ENCODE peak calls at places on chromosomes 13 and 19, in nine cellular contexts. One of them, this sample, is unnamed.

GRCh38 chr13:96710166-96710866 is 284.0 kb downstream of the OXGR1 start:
- DNase-seq in upper lobe of left lung: no peak
- DNase-seq in HCT116: no peak
- DNase-seq in breast epithelium: no peak
- DNase-seq in uterus: no peak
- DNase-seq in ovary: no peak
- DNase-seq in right lobe of liver: no peak
- DNase-seq in GM12891: no peak
- DNase-seq in IMR-90: no peak
- DNase-seq in this sample: no peak

GRCh38 chr19:44750713-44751112 is 2.2 kb downstream of the BCL3 start:
- DNase-seq in right lobe of liver: no peak
- DNase-seq in upper lobe of left lung: no peak
- DNase-seq in uterus: no peak
- DNase-seq in GM12891: no peak
- DNase-seq in breast epithelium: no peak
- DNase-seq in ovary: no peak
- DNase-seq in HCT116: no peak
- DNase-seq in IMR-90: no peak
- DNase-seq in this sample: no peak

GRCh38 chr13:89862011-89862690 is 1485.3 kb upstream of the MIR17HG start:
- DNase-seq in upper lobe of left lung: peak
- DNase-seq in HCT116: no peak
- DNase-seq in IMR-90: no peak
- DNase-seq in GM12891: no peak
- DNase-seq in ovary: no peak
- DNase-seq in uterus: no peak
- DNase-seq in right lobe of liver: no peak
- DNase-seq in breast epithelium: no peak
- DNase-seq in this sample: no peak

GRCh38 chr13:108895220-108895704 is 265.9 kb downstream of the MYO16 start:
- DNase-seq in upper lobe of left lung: no peak
- DNase-seq in ovary: no peak
- DNase-seq in HCT116: no peak
- DNase-seq in GM12891: no peak
- DNase-seq in IMR-90: peak
- DNase-seq in breast epithelium: no peak
- DNase-seq in uterus: no peak
- DNase-seq in right lobe of liver: no peak
- DNase-seq in this sample: peak

GRCh38 chr13:113724016-113724758 is 34.8 kb upstream of the TMEM255B start:
- DNase-seq in GM12891: no peak
- DNase-seq in ovary: no peak
- DNase-seq in uterus: no peak
- DNase-seq in breast epithelium: no peak
- DNase-seq in HCT116: no peak
- DNase-seq in IMR-90: no peak
- DNase-seq in upper lobe of left lung: no peak
- DNase-seq in right lobe of liver: no peak
- DNase-seq in this sample: no peak

GRCh38 chr13:78478183-78478582 is 125.2 kb downstream of the POU4F1 start:
- DNase-seq in ovary: no peak
- DNase-seq in GM12891: no peak
- DNase-seq in HCT116: no peak
- DNase-seq in upper lobe of left lung: no peak
- DNase-seq in right lobe of liver: no peak
- DNase-seq in uterus: no peak
- DNase-seq in IMR-90: no peak
- DNase-seq in breast epithelium: no peak
- DNase-seq in this sample: no peak

GRCh38 chr13:87676254-87677042 is 5.3 kb downstream of the SLITRK5 start:
- DNase-seq in GM12891: no peak
- DNase-seq in upper lobe of left lung: peak
- DNase-seq in HCT116: no peak
- DNase-seq in IMR-90: no peak
- DNase-seq in right lobe of liver: no peak
- DNase-seq in ovary: no peak
- DNase-seq in breast epithelium: no peak
- DNase-seq in uterus: no peak
- DNase-seq in this sample: no peak

GRCh38 chr13:39510296-39510695 is 92.7 kb downstream of the LHFPL6 start:
- DNase-seq in right lobe of liver: no peak
- DNase-seq in ovary: no peak
- DNase-seq in breast epithelium: no peak
- DNase-seq in GM12891: no peak
- DNase-seq in uterus: no peak
- DNase-seq in IMR-90: no peak
- DNase-seq in upper lobe of left lung: no peak
- DNase-seq in HCT116: no peak
- DNase-seq in this sample: no peak

DNA sequence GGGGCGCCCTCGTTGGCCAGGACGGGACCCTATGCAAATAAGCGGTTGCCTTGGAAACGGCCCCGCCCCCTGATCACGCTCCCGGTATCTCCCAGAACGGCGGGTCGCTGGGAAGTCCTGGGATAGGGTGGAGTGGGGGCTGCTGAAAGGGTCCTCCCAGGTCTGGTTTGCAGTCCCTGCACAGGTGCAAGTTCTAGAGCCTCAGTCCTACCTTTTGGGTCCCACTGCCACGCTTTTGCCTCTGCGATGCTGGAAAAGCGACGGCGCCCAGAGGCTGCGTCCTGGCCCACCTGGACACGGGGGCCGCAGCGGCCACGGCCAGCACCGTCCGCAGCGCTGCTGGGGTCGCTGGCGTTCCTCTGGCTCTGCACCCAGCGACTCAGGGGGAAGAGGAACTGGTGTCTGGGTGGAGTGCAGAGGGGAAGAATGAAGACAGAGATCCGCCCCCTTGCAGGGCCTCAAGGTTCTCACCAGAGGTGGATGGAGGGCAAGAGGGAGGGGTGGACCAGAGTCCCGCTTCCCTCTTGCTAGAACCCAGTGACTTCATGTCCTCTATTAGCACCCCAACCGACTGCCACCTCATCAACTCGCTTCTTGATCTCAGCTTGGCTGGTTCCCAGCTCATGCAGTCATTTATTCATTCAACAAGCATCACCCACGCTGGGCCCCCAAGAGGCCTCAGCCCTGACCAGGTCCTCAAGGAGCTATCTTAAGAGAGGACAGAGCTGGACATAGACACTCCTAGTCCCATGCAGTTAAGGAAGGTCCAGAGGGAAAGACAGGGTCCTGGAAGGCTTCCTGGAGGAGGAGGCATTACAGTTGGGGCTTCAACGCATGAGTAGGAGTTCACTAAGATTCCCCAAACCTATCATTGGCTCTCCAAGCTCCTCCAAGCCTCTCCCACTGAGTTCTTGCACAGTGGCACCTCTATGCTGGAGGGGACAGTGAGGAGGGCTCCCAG is at the start of gene LRRC25:
- DNase-seq in HCT116: no peak
- DNase-seq in right lobe of liver: peak
- DNase-seq in ovary: peak
- DNase-seq in uterus: no peak
- DNase-seq in breast epithelium: no peak
- DNase-seq in IMR-90: no peak
- DNase-seq in GM12891: no peak
- DNase-seq in upper lobe of left lung: peak
- DNase-seq in this sample: peak
- TF ChIP-seq POLR2A in HCT116: no peak
- TF ChIP-seq POLR2A in right lobe of liver: peak
- TF ChIP-seq POLR2A in ovary: no peak
- TF ChIP-seq POLR2A in uterus: no peak
- TF ChIP-seq POLR2A in breast epithelium: no peak
- TF ChIP-seq POLR2A in IMR-90: no peak
- TF ChIP-seq POLR2A in GM12891: no peak
- TF ChIP-seq POLR2A in upper lobe of left lung: no peak
- TF ChIP-seq POLR2A in this sample: no peak

GRCh38 chr13:112219753-112220152 is 152.8 kb downstream of the SOX1 start:
- DNase-seq in right lobe of liver: no peak
- DNase-seq in upper lobe of left lung: no peak
- DNase-seq in GM12891: no peak
- DNase-seq in breast epithelium: no peak
- DNase-seq in HCT116: no peak
- DNase-seq in ovary: no peak
- DNase-seq in uterus: no peak
- DNase-seq in IMR-90: no peak
- DNase-seq in this sample: no peak

GRCh38 chr13:112220296-112220875 is 153.4 kb downstream of the SOX1 start:
- DNase-seq in upper lobe of left lung: no peak
- DNase-seq in right lobe of liver: no peak
- DNase-seq in uterus: no peak
- DNase-seq in IMR-90: no peak
- DNase-seq in breast epithelium: no peak
- DNase-seq in GM12891: no peak
- DNase-seq in HCT116: no peak
- DNase-seq in ovary: no peak
- DNase-seq in this sample: no peak

GRCh38 chr13:112225429-112226090 is 150.6 kb upstream of the SPACA7 start:
- DNase-seq in IMR-90: no peak
- DNase-seq in right lobe of liver: no peak
- DNase-seq in uterus: no peak
- DNase-seq in ovary: no peak
- DNase-seq in GM12891: no peak
- DNase-seq in breast epithelium: no peak
- DNase-seq in HCT116: no peak
- DNase-seq in upper lobe of left lung: no peak
- DNase-seq in this sample: no peak

GRCh38 chr13:112220925-112221324 is 154.0 kb downstream of the SOX1 start:
- DNase-seq in upper lobe of left lung: no peak
- DNase-seq in IMR-90: no peak
- DNase-seq in GM12891: no peak
- DNase-seq in uterus: no peak
- DNase-seq in right lobe of liver: no peak
- DNase-seq in HCT116: no peak
- DNase-seq in breast epithelium: no peak
- DNase-seq in ovary: no peak
- DNase-seq in this sample: no peak

DNA sequence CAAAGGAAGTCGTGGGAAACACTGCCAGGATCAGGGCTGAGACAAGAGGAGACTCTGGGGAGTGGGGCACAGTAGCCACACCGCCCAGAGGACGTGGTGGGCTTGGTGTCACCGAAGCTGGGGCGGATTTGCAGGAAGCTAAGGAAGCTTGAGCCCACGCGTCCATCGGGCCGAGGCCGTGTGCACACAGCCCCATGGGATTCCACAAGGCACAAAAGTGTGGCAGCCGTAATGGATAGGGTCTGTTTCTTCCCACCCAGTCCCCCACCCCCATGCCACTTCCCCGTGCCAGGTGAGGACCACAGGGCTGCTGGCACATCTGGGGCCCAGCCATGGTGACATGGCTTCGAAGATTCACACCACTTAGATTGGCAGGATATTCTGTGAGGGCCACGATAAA is 153.2 kb upstream of the SPACA7 start:
- DNase-seq in GM12891: no peak
- DNase-seq in ovary: no peak
- DNase-seq in right lobe of liver: no peak
- DNase-seq in upper lobe of left lung: peak
- DNase-seq in uterus: no peak
- DNase-seq in breast epithelium: no peak
- DNase-seq in IMR-90: no peak
- DNase-seq in HCT116: no peak
- DNase-seq in this sample: no peak
- TF ChIP-seq POLR2A in GM12891: no peak
- TF ChIP-seq POLR2A in ovary: no peak
- TF ChIP-seq POLR2A in right lobe of liver: no peak
- TF ChIP-seq POLR2A in upper lobe of left lung: no peak
- TF ChIP-seq POLR2A in uterus: no peak
- TF ChIP-seq POLR2A in breast epithelium: no peak
- TF ChIP-seq POLR2A in IMR-90: no peak
- TF ChIP-seq POLR2A in HCT116: no peak
- TF ChIP-seq POLR2A in this sample: no peak

GRCh38 chr19:58304748-58305064 is 471 bp upstream of the ERVK3-1 start:
- DNase-seq in GM12891: no peak
- DNase-seq in ovary: no peak
- DNase-seq in upper lobe of left lung: no peak
- DNase-seq in breast epithelium: no peak
- DNase-seq in uterus: no peak
- DNase-seq in IMR-90: no peak
- DNase-seq in HCT116: no peak
- DNase-seq in right lobe of liver: no peak
- DNase-seq in this sample: no peak

GRCh38 chr19:58307736-58308135 is 2.6 kb downstream of the ERVK3-1 start:
- DNase-seq in uterus: no peak
- DNase-seq in GM12891: no peak
- DNase-seq in IMR-90: no peak
- DNase-seq in breast epithelium: no peak
- DNase-seq in HCT116: no peak
- DNase-seq in right lobe of liver: no peak
- DNase-seq in upper lobe of left lung: no peak
- DNase-seq in ovary: no peak
- DNase-seq in this sample: no peak

GRCh38 chr19:58305932-58306323 is 751 bp downstream of the ERVK3-1 start:
- DNase-seq in right lobe of liver: peak
- DNase-seq in ovary: no peak
- DNase-seq in upper lobe of left lung: no peak
- DNase-seq in HCT116: no peak
- DNase-seq in uterus: no peak
- DNase-seq in IMR-90: no peak
- DNase-seq in GM12891: no peak
- DNase-seq in breast epithelium: no peak
- DNase-seq in this sample: no peak

GRCh38 chr19:58304255-58304654 is 922 bp upstream of the ERVK3-1 start:
- DNase-seq in HCT116: no peak
- DNase-seq in right lobe of liver: no peak
- DNase-seq in GM12891: no peak
- DNase-seq in ovary: no peak
- DNase-seq in uterus: no peak
- DNase-seq in IMR-90: no peak
- DNase-seq in breast epithelium: no peak
- DNase-seq in upper lobe of left lung: no peak
- DNase-seq in this sample: peak

GRCh38 chr19:58305065-58305931 is at the start of gene ERVK3-1:
- DNase-seq in right lobe of liver: peak
- DNase-seq in uterus: peak
- DNase-seq in GM12891: peak
- DNase-seq in IMR-90: peak
- DNase-seq in ovary: peak
- DNase-seq in breast epithelium: peak
- DNase-seq in upper lobe of left lung: peak
- DNase-seq in HCT116: peak
- DNase-seq in this sample: peak
- TF ChIP-seq POLR2A in right lobe of liver: peak
- TF ChIP-seq POLR2A in uterus: peak
- TF ChIP-seq POLR2A in GM12891: peak
- TF ChIP-seq POLR2A in IMR-90: peak
- TF ChIP-seq POLR2A in ovary: peak
- TF ChIP-seq POLR2A in breast epithelium: peak
- TF ChIP-seq POLR2A in upper lobe of left lung: peak
- TF ChIP-seq POLR2A in HCT116: peak
- TF ChIP-seq POLR2A in this sample: peak

DNA sequence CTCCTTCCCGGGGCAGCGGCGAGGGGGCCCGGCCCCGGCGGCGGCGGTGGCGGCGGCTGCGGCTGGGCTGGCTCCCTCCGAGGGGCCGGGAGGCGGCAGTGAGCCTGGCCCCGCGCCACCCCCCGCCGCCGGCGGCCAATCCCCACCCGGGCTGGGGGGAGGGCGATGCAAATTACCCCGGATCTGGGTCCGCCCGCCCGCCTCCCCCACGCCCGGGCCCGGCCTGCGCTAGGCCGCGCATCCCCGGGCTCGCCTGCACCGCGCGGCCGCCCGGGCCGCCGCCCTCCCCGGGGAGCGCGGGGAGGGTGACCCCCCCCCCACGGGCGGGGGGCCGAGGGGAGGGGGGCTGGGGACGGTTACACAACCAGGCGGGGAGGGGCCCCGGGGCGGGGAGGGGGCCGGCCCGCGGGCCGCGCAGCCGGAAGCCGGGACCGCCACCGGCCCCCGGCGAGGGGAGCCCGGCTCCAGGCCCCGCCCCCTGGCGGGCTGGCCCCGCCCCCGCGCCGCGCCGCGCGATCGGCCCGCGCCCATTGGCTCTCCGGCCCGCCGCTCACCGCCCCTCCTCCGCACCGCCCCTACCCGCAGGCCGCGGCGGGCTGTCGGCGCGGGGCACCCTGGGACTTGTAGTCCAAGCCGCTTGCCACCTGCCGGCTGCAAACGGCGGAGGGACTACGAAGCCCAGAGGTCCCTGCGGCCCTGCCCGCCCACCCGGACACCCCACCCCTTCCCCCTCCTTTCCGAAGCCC is 1.1 kb downstream of the ZBTB7A start:
- DNase-seq in HCT116: peak
- DNase-seq in IMR-90: peak
- DNase-seq in GM12891: peak
- DNase-seq in breast epithelium: peak
- DNase-seq in right lobe of liver: peak
- DNase-seq in ovary: peak
- DNase-seq in uterus: peak
- DNase-seq in upper lobe of left lung: peak
- DNase-seq in this sample: peak
- TF ChIP-seq POLR2A in HCT116: no peak
- TF ChIP-seq POLR2A in IMR-90: peak
- TF ChIP-seq POLR2A in GM12891: no peak
- TF ChIP-seq POLR2A in breast epithelium: no peak
- TF ChIP-seq POLR2A in right lobe of liver: peak
- TF ChIP-seq POLR2A in ovary: no peak
- TF ChIP-seq POLR2A in uterus: no peak
- TF ChIP-seq POLR2A in upper lobe of left lung: no peak
- TF ChIP-seq POLR2A in this sample: no peak

This sample was measured in erythroblast.